ENCODE peak calls at places on chromosomes 7 and 10, in nine cellular contexts. V is ovary, U is choroid plexus epithelial cell, E is fibroblast of lung, I is fibroblast of mammary gland, C is upper lobe of right lung, N is spleen, M is endodermal cell, A is adrenal gland. R is an unnamed sample.

GRCh38 chr7:54394877-54395276 is 147.3 kb upstream of the VSTM2A start:
- DNase-seq in V (no peak), U (no peak), E (no peak), I (no peak), C (no peak), N (no peak), M (no peak), A (no peak), R (no peak)

GRCh38 chr10:98619446-98619845 is 172.7 kb upstream of the HPS1 start:
- DNase-seq in V (no peak), U (no peak), E (no peak), I (peak), C (no peak), N (no peak), M (no peak), A (no peak), R (no peak)

GRCh38 chr10:132753596-132753995 is 32.4 kb downstream of the NKX6-2 start:
- DNase-seq in V (no peak), U (no peak), E (no peak), I (no peak), C (no peak), N (no peak), M (no peak), A (no peak), R (no peak)

GRCh38 chr7:124085168-124085567 is 52.3 kb upstream of the TMEM229A start:
- DNase-seq in V (no peak), U (no peak), E (peak), I (no peak), C (no peak), N (no peak), M (no peak), A (peak), R (no peak)

GRCh38 chr10:18719811-18720210 is 60.6 kb downstream of the ARL5B start:
- DNase-seq in V (no peak), U (peak), E (peak), I (peak), C (no peak), N (no peak), M (no peak), A (no peak), R (no peak)

GRCh38 chr10:71819479-71819878 is 31.6 kb downstream of the PSAP start:
- DNase-seq in V (no peak), U (no peak), E (no peak), I (no peak), C (no peak), N (peak), M (no peak), A (no peak), R (no peak)

GRCh38 chr10:73601486-73601921 is 10.4 kb upstream of the USP54 start:
- DNase-seq in V (no peak), U (peak), E (no peak), I (no peak), C (no peak), N (no peak), M (peak), A (no peak), R (peak)

GRCh38 chr7:139884441-139884840 is 55.4 kb downstream of the TBXAS1 start:
- DNase-seq in V (no peak), U (no peak), E (no peak), I (no peak), C (no peak), N (no peak), M (no peak), A (no peak), R (no peak)

GRCh38 chr7:94228223-94228622 is 166.5 kb upstream of the COL1A2 start:
- DNase-seq in V (no peak), U (peak), E (no peak), I (no peak), C (no peak), N (no peak), M (peak), A (no peak), R (no peak)

GRCh38 chr7:22564511-22565045 is 64.6 kb upstream of the STEAP1B start:
- DNase-seq in V (no peak), U (peak), E (peak), I (peak), C (no peak), N (no peak), M (no peak), A (no peak), R (peak)

GRCh38 chr10:79209831-79210230 is 137.4 kb upstream of the PPIF start:
- DNase-seq in V (no peak), U (no peak), E (no peak), I (no peak), C (no peak), N (no peak), M (no peak), A (no peak), R (no peak)

GRCh38 chr7:138434458-138435093 is 25.5 kb upstream of the TRIM24 start:
- DNase-seq in V (no peak), U (no peak), E (no peak), I (no peak), C (no peak), N (no peak), M (no peak), A (no peak), R (no peak)

GRCh38 chr10:24973163-24973562 is 20.8 kb upstream of the PRTFDC1 start:
- DNase-seq in V (no peak), U (no peak), E (no peak), I (no peak), C (no peak), N (no peak), M (no peak), A (no peak), R (no peak)

GRCh38 chr10:50625663-50626062 is 1.9 kb upstream of the SGMS1 start:
- DNase-seq in V (no peak), U (peak), E (peak), I (peak), C (no peak), N (no peak), M (no peak), A (no peak), R (peak)

GRCh38 chr10:131099028-131099427 is 212.5 kb downstream of the TCERG1L start:
- DNase-seq in V (no peak), U (no peak), E (no peak), I (no peak), C (no peak), N (no peak), M (no peak), A (no peak), R (no peak)

GRCh38 chr7:124460053-124460445 is 305.5 kb downstream of the GPR37 start:
- DNase-seq in V (no peak), U (no peak), E (no peak), I (peak), C (no peak), N (no peak), M (no peak), A (no peak), R (no peak)

GRCh38 chr7:124032369-124033092 is at the start of gene TMEM229A:
- DNase-seq in V (peak), U (peak), E (peak), I (peak), C (peak), N (peak), M (peak), A (peak), R (peak)

GRCh38 chr7:132309102-132309805 is 267.0 kb downstream of the PLXNA4 start:
- DNase-seq in V (no peak), U (no peak), E (no peak), I (no peak), C (no peak), N (no peak), M (no peak), A (no peak), R (no peak)

GRCh38 chr7:117129538-117129955 is 176.2 kb downstream of the ST7 start:
- DNase-seq in V (no peak), U (no peak), E (peak), I (peak), C (no peak), N (no peak), M (no peak), A (no peak), R (no peak)

GRCh38 chr7:150849204-150849775 is 3.0 kb upstream of the AOC1 start:
- DNase-seq in V (no peak), U (no peak), E (no peak), I (no peak), C (no peak), N (no peak), M (peak), A (no peak), R (no peak)

GRCh38 chr7:135077642-135078041 is 70.2 kb upstream of the TMEM140 start:
- DNase-seq in V (no peak), U (no peak), E (no peak), I (no peak), C (no peak), N (no peak), M (peak), A (no peak), R (no peak)

GRCh38 chr7:36854652-36855051 is 130.4 kb upstream of the AOAH start:
- DNase-seq in V (no peak), U (no peak), E (no peak), I (no peak), C (no peak), N (no peak), M (no peak), A (no peak), R (no peak)

GRCh38 chr7:47580811-47581331 is 1.0 kb downstream of the TNS3 start:
- DNase-seq in V (no peak), U (no peak), E (peak), I (no peak), C (no peak), N (no peak), M (peak), A (no peak), R (peak)

GRCh38 chr10:78028438-78029293 is 649 bp downstream of the POLR3A start:
- DNase-seq in V (no peak), U (peak), E (peak), I (peak), C (no peak), N (peak), M (no peak), A (peak), R (no peak)

GRCh38 chr10:114044251-114045070 is 795 bp downstream of the ADRB1 start:
- DNase-seq in V (no peak), U (no peak), E (no peak), I (no peak), C (peak), N (peak), M (peak), A (no peak), R (no peak)

GRCh38 chr7:1640376-1641172 is 29.5 kb upstream of the ELFN1 start:
- DNase-seq in V (no peak), U (no peak), E (no peak), I (no peak), C (no peak), N (no peak), M (no peak), A (no peak), R (no peak)
- TF ChIP-seq CTCF in V (no peak), U (no peak), E (no peak), I (peak), C (no peak), N (no peak), M (peak), A (no peak), R (no peak)

GRCh38 chr10:5533098-5533731 is 8.5 kb downstream of the CALML3 start:
- DNase-seq in V (peak), U (no peak), E (no peak), I (no peak), C (peak), N (peak), M (peak), A (no peak), R (no peak)

GRCh38 chr10:5532618-5533097 is 7.9 kb downstream of the CALML3 start:
- DNase-seq in V (no peak), U (no peak), E (no peak), I (no peak), C (peak), N (peak), M (peak), A (no peak), R (no peak)

GRCh38 chr10:5534880-5535856 is 10.4 kb downstream of the CALML3 start:
- DNase-seq in V (no peak), U (peak), E (peak), I (peak), C (peak), N (peak), M (peak), A (no peak), R (peak)

GRCh38 chr10:5532231-5532605 is 7.5 kb downstream of the CALML3 start:
- DNase-seq in V (no peak), U (no peak), E (no peak), I (no peak), C (peak), N (peak), M (peak), A (no peak), R (no peak)

GRCh38 chr10:5534051-5534821 is 9.5 kb downstream of the CALML3 start:
- DNase-seq in V (peak), U (no peak), E (no peak), I (no peak), C (peak), N (peak), M (peak), A (no peak), R (no peak)
- H3K4me3 ChIP-seq in V (no peak), U (no peak), E (no peak), I (no peak), C (no peak), N (no peak), M (no peak), A (no peak), R (no peak)

DNA sequence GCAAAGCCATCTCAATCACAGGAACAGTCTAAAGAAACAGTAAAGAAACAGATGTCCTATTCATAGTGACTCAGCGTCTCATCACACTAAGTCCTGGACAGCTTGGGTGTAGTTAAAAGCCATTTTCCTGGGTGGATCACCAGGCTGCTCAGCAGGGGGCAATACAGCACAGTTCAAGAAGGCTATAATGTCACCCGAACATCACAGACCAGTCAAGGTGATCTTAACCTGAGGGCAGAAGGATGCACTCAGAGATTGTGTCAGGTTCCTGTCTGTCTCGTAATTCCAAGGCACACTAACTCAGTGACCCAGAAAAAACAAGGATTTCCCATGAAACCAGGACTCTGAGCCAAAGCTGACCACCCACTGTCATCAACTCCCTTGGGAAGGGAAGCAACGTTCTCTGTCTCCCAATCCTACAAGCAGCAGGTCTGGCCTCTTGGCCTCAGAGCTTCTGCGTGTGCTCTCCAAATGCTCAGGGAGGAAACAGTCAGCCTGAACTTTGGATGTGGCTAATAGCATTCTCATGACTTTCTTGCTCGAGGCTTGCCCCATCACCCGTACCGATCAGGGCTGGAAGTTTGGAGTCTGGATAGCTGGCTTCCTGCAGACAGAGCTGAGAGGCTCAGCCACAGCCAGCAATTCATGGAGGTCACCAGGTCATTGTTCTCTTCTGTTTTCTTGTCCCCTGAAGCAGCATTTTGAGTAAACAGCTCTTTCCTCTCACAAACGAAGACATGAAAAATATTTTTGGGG is 90.4 kb upstream of the FAM171A1 start:
- DNase-seq in V (no peak), U (peak), E (peak), I (peak), C (no peak), N (no peak), M (no peak), A (peak), R (peak)
- TF ChIP-seq CTCF in V (no peak), U (peak), E (peak), I (peak), C (no peak), N (peak), M (no peak), A (no peak), R (peak)

GRCh38 chr10:4983615-4984216 is 19.9 kb downstream of the AKR1C2 start:
- DNase-seq in V (no peak), U (no peak), E (no peak), I (no peak), C (no peak), N (no peak), M (no peak), A (no peak), R (no peak)

GRCh38 chr10:4984223-4984622 is 19.4 kb downstream of the AKR1C2 start:
- DNase-seq in V (no peak), U (no peak), E (no peak), I (no peak), C (no peak), N (peak), M (no peak), A (no peak), R (no peak)

GRCh38 chr10:4982764-4983226 is 19.6 kb downstream of the AKR1C1 start:
- DNase-seq in V (no peak), U (no peak), E (peak), I (peak), C (no peak), N (no peak), M (no peak), A (no peak), R (peak)

GRCh38 chr10:4980793-4981192 is 17.6 kb downstream of the AKR1C1 start:
- DNase-seq in V (no peak), U (no peak), E (no peak), I (no peak), C (no peak), N (no peak), M (no peak), A (no peak), R (no peak)

GRCh38 chr10:4981722-4982471 is 18.7 kb downstream of the AKR1C1 start:
- DNase-seq in V (no peak), U (peak), E (peak), I (peak), C (no peak), N (no peak), M (peak), A (peak), R (peak)
- H3K4me3 ChIP-seq in V (no peak), U (no peak), E (no peak), I (no peak), C (no peak), N (no peak), M (no peak), A (no peak), R (no peak)

R was measured in foreskin fibroblast.